ENCODE peak calls at places on chromosomes 4 and X, in ten cellular contexts. J, E, K, M, F, P, H, S, D and T are unnamed samples.

GRCh38 chrX:41180194-41180902 is 95.1 kb downstream of the USP9X start:
- DNase-seq in E (peak; percentile 30), D (no peak), P (peak; percentile 66), F (no peak), J (peak; percentile 67), M (peak; percentile 18), K (peak; percentile 39), H (no peak), S (peak; percentile 24), T (peak; percentile 38)

GRCh38 chr4:142126890-142127497 is 490.6 kb downstream of the IL15 start:
- DNase-seq in H (peak; percentile 52), J (peak; percentile 81), D (no peak), F (no peak), K (peak; percentile 52), M (peak; percentile 34), S (peak; percentile 49), E (peak; percentile 79), P (peak; percentile 30), T (peak; percentile 52)

GRCh38 chr4:67615119-67615518 is 56.6 kb downstream of the STAP1 start:
- DNase-seq in K (no peak), J (no peak), S (no peak), H (no peak), M (no peak), E (no peak), D (no peak), P (no peak), F (no peak), T (no peak)

GRCh38 chrX:68989865-68990606 is 161.2 kb downstream of the EFNB1 start:
- DNase-seq in J (no peak), E (no peak), P (peak; percentile 76), S (no peak), H (peak; percentile 75), D (no peak), F (no peak), M (no peak), K (no peak), T (no peak)

GRCh38 chr4:8726344-8726851 is 133.8 kb downstream of the CPZ start:
- DNase-seq in F (no peak), P (no peak), E (no peak), M (no peak), H (peak; percentile 39), K (no peak), D (peak; percentile 30), J (no peak), S (no peak), T (no peak)

GRCh38 chr4:151660676-151661075 is 100.1 kb downstream of the GATB start:
- DNase-seq in D (no peak), J (no peak), E (no peak), H (no peak), S (no peak), P (no peak), M (no peak), F (no peak), K (no peak), T (no peak)

GRCh38 chrX:19046343-19047215 is 62.7 kb upstream of the PHKA2 start:
- DNase-seq in E (no peak), F (no peak), D (no peak), P (no peak), K (no peak), S (no peak), M (peak; percentile 6), J (no peak), H (no peak), T (no peak)

GRCh38 chr4:14582658-14583057 is 419.6 kb upstream of the CPEB2 start:
- DNase-seq in K (no peak), J (no peak), M (no peak), F (no peak), E (no peak), H (no peak), S (no peak), P (no peak), D (no peak), T (no peak)

GRCh38 chr4:17347445-17347844 is 164.4 kb downstream of the QDPR start:
- DNase-seq in J (peak; percentile 65), S (peak; percentile 32), D (no peak), H (no peak), F (no peak), M (no peak), E (peak; percentile 48), K (peak; percentile 38), P (no peak), T (no peak)

GRCh38 chrX:83508006-83508405 is at the start of gene POU3F4:
- DNase-seq in F (peak; percentile 65), P (peak; percentile 38), D (no peak), H (peak; percentile 83), E (no peak), K (no peak), S (no peak), J (no peak), M (no peak), T (no peak)

GRCh38 chr4:36374836-36375511 is 93.6 kb downstream of the DTHD1 start:
- DNase-seq in F (no peak), J (no peak), H (no peak), P (no peak), D (no peak), S (no peak), M (no peak), K (no peak), E (no peak), T (no peak)

GRCh38 chr4:156102411-156102810 is 148.7 kb upstream of the CTSO start:
- DNase-seq in M (no peak), E (no peak), D (no peak), S (no peak), P (no peak), K (no peak), H (no peak), J (no peak), F (no peak), T (no peak)

GRCh38 chrX:22090181-22090580 is 58.1 kb downstream of the PHEX start:
- DNase-seq in H (no peak), E (no peak), P (no peak), D (no peak), M (no peak), J (no peak), K (no peak), S (no peak), F (no peak), T (no peak)

GRCh38 chr4:107349266-107349665 is 313.2 kb upstream of the DKK2 start:
- DNase-seq in F (no peak), E (no peak), K (no peak), P (no peak), D (no peak), M (peak; percentile 71), J (no peak), H (no peak), S (no peak), T (no peak)

GRCh38 chrX:50721771-50722521 is 92.0 kb downstream of the SHROOM4 start:
- DNase-seq in M (no peak), J (no peak), P (no peak), D (no peak), H (no peak), S (no peak), F (no peak), K (no peak), E (no peak), T (no peak)

GRCh38 chr4:183324619-183325018 is 2.4 kb upstream of the CLDN24 start:
- DNase-seq in S (no peak), J (no peak), P (no peak), M (no peak), E (no peak), K (no peak), H (no peak), F (no peak), D (no peak), T (peak; percentile 26)

GRCh38 chr4:114019276-114019971 is 40.0 kb upstream of the ARSJ start:
- DNase-seq in H (no peak), M (no peak), F (no peak), E (no peak), J (no peak), S (no peak), K (no peak), P (no peak), D (no peak), T (no peak)

GRCh38 chr4:36322921-36323354 is 41.5 kb downstream of the DTHD1 start:
- DNase-seq in D (no peak), M (no peak), E (no peak), K (no peak), P (no peak), S (peak; percentile 21), F (no peak), H (no peak), J (peak; percentile 66), T (no peak)

GRCh38 chr4:167111622-167112021 is 122.7 kb downstream of the SPOCK3 start:
- DNase-seq in D (no peak), H (no peak), M (no peak), K (no peak), J (no peak), F (no peak), E (no peak), P (no peak), S (no peak), T (no peak)

GRCh38 chr4:56388311-56388710 is 1.0 kb upstream of the AASDH start:
- DNase-seq in P (no peak), D (no peak), H (no peak), S (no peak), E (no peak), M (no peak), F (no peak), K (no peak), J (no peak), T (no peak)

GRCh38 chr4:2886622-2887021 is 43.0 kb downstream of the ADD1 start:
- DNase-seq in H (no peak), D (no peak), J (no peak), F (no peak), P (no peak), E (no peak), S (no peak), M (no peak), K (no peak), T (no peak)

GRCh38 chr4:82201303-82201702 is 172.5 kb downstream of the HNRNPD start:
- DNase-seq in H (no peak), E (no peak), J (no peak), M (peak; percentile 45), P (no peak), F (no peak), D (no peak), K (no peak), S (no peak), T (no peak)

GRCh38 chr4:189940178-189941004 is at the start of gene FRG1:
- DNase-seq in S (peak; percentile 96), D (peak; percentile 96), J (peak; percentile 95), E (peak; percentile 91), F (no peak), P (peak; percentile 98), K (peak; percentile 96), M (peak; percentile 71), H (peak; percentile 97), T (peak; percentile 96)

GRCh38 chrX:73562986-73563739 is at the start of gene CHIC1:
- DNase-seq in K (peak; percentile 75), S (peak; percentile 67), D (peak; percentile 54), E (peak; percentile 44), M (peak; percentile 19), J (peak; percentile 75), F (peak; percentile 76), H (peak; percentile 83), P (peak; percentile 83), T (peak; percentile 59)

GRCh38 chr4:41213563-41214157 is 682 bp downstream of the APBB2 start:
- DNase-seq in E (no peak), F (peak; percentile 50), K (peak; percentile 21), S (no peak), P (peak; percentile 73), M (no peak), H (no peak), J (no peak), D (no peak), T (no peak)

GRCh38 chrX:20666316-20666715 is 399.6 kb upstream of the RPS6KA3 start:
- DNase-seq in F (no peak), D (no peak), H (no peak), P (no peak), E (no peak), K (no peak), M (no peak), J (no peak), S (no peak), T (no peak)

GRCh38 chr4:74631338-74631737 is 163.0 kb downstream of the BTC start:
- DNase-seq in M (no peak), K (peak; percentile 41), F (no peak), E (no peak), P (no peak), D (no peak), H (no peak), J (no peak), S (no peak), T (no peak)

GRCh38 chr4:140186651-140187315 is 32.8 kb upstream of the MAML3 start:
- DNase-seq in E (no peak), P (no peak), S (no peak), K (no peak), F (no peak), H (no peak), M (no peak), J (no peak), D (no peak), T (no peak)